ENCODE peak calls at places on chromosomes 1 and 21, in six cellular contexts. O, Y, H, A, K and J are unnamed samples.

GRCh38 chr1:84855168-84855567 is 37.8 kb downstream of the LPAR3 start:
- DNase-seq in A (no peak), O (no peak), Y (no peak), H (no peak), K (no peak), J (no peak)

GRCh38 chr1:16236091-16236494 is 890 bp downstream of the CPLANE2 start:
- DNase-seq in A (peak; percentile 66), Y (peak; percentile 72), K (no peak), H (no peak), O (peak; percentile 66), J (peak; percentile 41)

GRCh38 chr1:19250629-19251304 is 557 bp downstream of the EMC1 start:
- DNase-seq in A (no peak), O (no peak), Y (no peak), H (no peak), K (no peak), J (no peak)

GRCh38 chr1:54695221-54695620 is 20.4 kb upstream of the TTC4 start:
- DNase-seq in K (no peak), H (no peak), A (no peak), O (no peak), Y (no peak), J (no peak)

GRCh38 chr1:24276791-24277190 is 42.4 kb upstream of the GRHL3 start:
- DNase-seq in O (no peak), K (no peak), H (no peak), Y (no peak), A (no peak), J (no peak)

GRCh38 chr21:38264581-38264980 is 7.8 kb downstream of the KCNJ15 start:
- DNase-seq in A (no peak), K (no peak), H (no peak), Y (no peak), O (no peak), J (no peak)

GRCh38 chr1:147640553-147641165 is 29.7 kb downstream of the ACP6 start:
- DNase-seq in O (peak; percentile 46), H (peak; percentile 78), K (peak; percentile 90), A (peak; percentile 72), Y (peak; percentile 73), J (peak; percentile 79)

GRCh38 chr1:153306303-153307220 is 6.2 kb downstream of the PGLYRP3 start:
- DNase-seq in H (no peak), A (no peak), K (no peak), Y (no peak), O (no peak), J (no peak)

GRCh38 chr21:41706678-41707077 is 60.2 kb downstream of the RIPK4 start:
- DNase-seq in K (peak; percentile 24), H (no peak), A (peak; percentile 79), Y (peak; percentile 22), O (no peak), J (no peak)

GRCh38 chr1:215819114-215819513 is 252.0 kb downstream of the KCTD3 start:
- DNase-seq in A (no peak), Y (no peak), H (no peak), K (no peak), O (no peak), J (no peak)

GRCh38 chr1:204574856-204575145 is 58.6 kb downstream of the MDM4 start:
- DNase-seq in O (no peak), A (no peak), K (no peak), Y (no peak), H (no peak), J (no peak)

GRCh38 chr1:33971018-33971710 is 107.3 kb downstream of the HMGB4 start:
- DNase-seq in H (no peak), Y (no peak), A (no peak), K (no peak), O (no peak), J (peak; percentile 45)

GRCh38 chr1:245583575-245584330 is 429.0 kb downstream of the KIF26B start:
- DNase-seq in O (no peak), H (no peak), K (no peak), Y (peak; percentile 26), A (no peak), J (no peak)

GRCh38 chr1:67552336-67552759 is 122.1 kb upstream of the SERBP1 start:
- DNase-seq in O (no peak), Y (no peak), K (no peak), A (peak; percentile 71), H (no peak), J (no peak)

GRCh38 chr1:94989398-94989797 is 62.5 kb upstream of the CNN3 start:
- DNase-seq in A (no peak), Y (no peak), O (no peak), K (no peak), H (no peak), J (no peak)

GRCh38 chr1:208639382-208639781 is 395.2 kb upstream of the PLXNA2 start:
- DNase-seq in K (no peak), H (no peak), O (no peak), A (no peak), Y (no peak), J (no peak)

GRCh38 chr1:151373196-151373595 is 691 bp upstream of the SELENBP1 start:
- DNase-seq in O (no peak), K (no peak), Y (no peak), A (no peak), H (no peak), J (no peak)

GRCh38 chr1:31798433-31799195 is 17.2 kb downstream of the SPOCD1 start:
- DNase-seq in A (no peak), K (no peak), H (no peak), Y (peak; percentile 35), O (no peak), J (peak; percentile 89)

GRCh38 chr21:41536076-41536826 is 28.3 kb upstream of the TMPRSS2 start:
- DNase-seq in Y (no peak), K (no peak), O (no peak), H (no peak), A (peak; percentile 75), J (no peak)

GRCh38 chr21:34987673-34988072 is 61.4 kb downstream of the RUNX1 start:
- DNase-seq in H (no peak), Y (no peak), A (no peak), K (no peak), O (no peak), J (no peak)

GRCh38 chr1:37931148-37931492 is 15.7 kb downstream of the INPP5B start:
- DNase-seq in H (no peak), A (peak; percentile 33), O (no peak), Y (no peak), K (no peak), J (no peak)

GRCh38 chr1:2530501-2531361 is 668 bp upstream of the HES5 start:
- DNase-seq in K (no peak), O (no peak), A (peak; percentile 65), Y (no peak), H (no peak), J (peak; percentile 32)

GRCh38 chr1:2528016-2528415 is 1.6 kb upstream of the PANK4 start:
- DNase-seq in K (no peak), O (no peak), A (no peak), Y (no peak), H (no peak), J (no peak)

GRCh38 chr1:2529776-2530500 is at the start of gene HES5:
- DNase-seq in O (no peak), A (peak; percentile 66), H (no peak), Y (no peak), K (peak; percentile 70), J (no peak)

GRCh38 chr1:2528611-2528965 is 1.5 kb downstream of the HES5 start:
- DNase-seq in K (no peak), Y (no peak), H (no peak), O (no peak), A (no peak), J (no peak)

GRCh38 chr1:2528966-2529750 is 905 bp downstream of the HES5 start:
- DNase-seq in K (peak; percentile 73), H (no peak), Y (no peak), A (no peak), O (no peak), J (no peak)
- TF ChIP-seq CTCF in K (no peak), H (no peak), Y (no peak), A (no peak), O (no peak), J (no peak)

DNA sequence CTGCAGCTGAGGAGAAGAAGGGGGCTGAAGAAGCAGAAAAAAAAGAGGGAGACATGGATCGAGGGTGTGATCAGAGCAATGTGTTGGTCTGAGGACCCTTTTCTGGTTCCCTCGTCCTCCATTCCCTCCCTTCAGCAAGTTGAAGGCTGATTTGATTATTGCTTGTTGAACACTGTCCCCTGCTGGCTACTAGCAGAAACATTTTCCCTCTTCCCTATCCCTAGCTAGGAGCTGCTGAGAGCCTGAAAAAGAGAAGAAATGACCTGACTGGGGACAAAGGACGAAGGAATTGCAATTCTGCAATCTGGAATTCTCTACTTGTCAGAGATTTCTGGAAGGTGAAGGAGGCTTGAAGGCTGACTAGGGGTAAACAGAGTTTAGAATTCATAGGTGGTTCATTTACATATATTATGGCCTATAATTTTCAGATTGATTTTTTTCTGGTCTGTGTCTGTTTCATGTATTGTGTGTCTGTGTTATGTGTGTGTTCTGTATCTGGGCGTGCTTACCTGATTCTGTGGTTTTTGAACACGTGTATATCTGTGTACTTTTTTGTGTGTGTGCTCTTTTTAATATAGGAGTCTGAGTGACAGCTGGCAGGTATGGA is 9.8 kb downstream of the NHLH1 start:
- DNase-seq in K (peak; percentile 75), A (peak; percentile 37), H (peak; percentile 33), O (no peak), Y (peak; percentile 76), J (peak; percentile 52)
- TF ChIP-seq CTCF in K (peak; percentile 97), A (peak; percentile 89), H (peak; percentile 66), O (peak; percentile 90), Y (peak; percentile 96), J (peak; percentile 91)

DNA sequence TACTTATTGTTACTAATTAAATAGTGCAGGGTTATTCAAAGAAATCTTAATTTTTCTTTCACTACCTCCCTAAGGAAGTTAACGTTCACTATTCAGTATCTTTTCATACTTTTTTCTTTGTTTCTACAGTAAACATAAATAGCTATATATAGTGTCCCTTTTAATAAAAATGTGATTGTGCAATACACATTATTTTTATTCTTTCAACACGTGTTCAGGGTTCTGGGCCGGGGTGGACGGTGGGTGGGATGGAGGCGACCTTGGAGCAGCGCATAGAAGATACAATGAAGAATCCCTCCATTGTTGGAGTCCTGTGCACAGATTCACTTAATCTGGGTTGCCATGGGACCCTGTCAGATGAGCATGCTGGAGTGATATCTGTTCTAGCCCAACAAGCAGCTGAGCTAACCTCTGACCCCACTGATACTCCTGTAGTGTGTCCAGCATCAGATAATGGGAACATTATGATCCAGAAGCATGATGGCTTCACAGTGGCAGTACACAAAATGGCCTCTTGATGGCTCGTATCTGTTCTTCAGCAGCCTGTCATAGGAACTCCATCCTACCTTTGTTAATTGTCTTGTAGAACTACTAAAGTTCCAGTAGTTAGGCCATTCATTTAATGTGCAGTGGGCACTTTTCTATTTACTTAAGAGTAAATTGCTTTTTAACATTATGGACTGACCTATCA is 155.9 kb upstream of the L1TD1 start:
- DNase-seq in Y (peak; percentile 1), O (no peak), K (no peak), A (no peak), H (no peak), J (no peak)
- TF ChIP-seq CTCF in Y (no peak), O (no peak), K (no peak), A (no peak), H (peak; percentile 30), J (peak; percentile 26)

GRCh38 chr1:2642560-2643413 is 10.0 kb upstream of the MMEL1 start:
- DNase-seq in K (no peak), Y (peak; percentile 84), H (peak; percentile 94), A (peak; percentile 92), O (peak; percentile 83), J (peak; percentile 83)
- TF ChIP-seq CTCF in K (peak; percentile 11), Y (no peak), H (no peak), A (no peak), O (no peak), J (no peak)